ENCODE peak calls at places on chromosomes 16 and 17, in four cellular contexts. M is K562, N is GM12878, U is HepG2. D is an unnamed sample.

GRCh38 chr17:40493697-40494096 is 7.7 kb downstream of the TNS4 start:
- DNase-seq in M (no peak), U (no peak), N (no peak), D (no peak)

GRCh38 chr17:44645341-44645740 is 10.9 kb upstream of the MEIOC start:
- DNase-seq in U (no peak), N (no peak), M (no peak), D (peak)

GRCh38 chr16:87966685-87967185 is 15.5 kb downstream of the BANP start:
- DNase-seq in M (no peak), N (no peak), U (no peak), D (no peak)

GRCh38 chr16:82507271-82507670 is 119.5 kb upstream of the CDH13 start:
- DNase-seq in N (no peak), M (no peak), U (no peak), D (no peak)

GRCh38 chr17:1915889-1916288 is 86.1 kb downstream of the RPA1 start:
- DNase-seq in U (no peak), N (no peak), M (no peak), D (no peak)

GRCh38 chr16:46853713-46854443 is 22.9 kb upstream of the C16orf87 start:
- DNase-seq in U (peak), M (peak), N (no peak), D (peak)

GRCh38 chr16:56855936-56856335 is 9.1 kb upstream of the SLC12A3 start:
- DNase-seq in N (no peak), U (no peak), M (no peak), D (no peak)

GRCh38 chr17:50841949-50842354 is 6.6 kb downstream of the WFIKKN2 start:
- DNase-seq in N (no peak), U (peak), M (peak), D (peak)

GRCh38 chr16:7646831-7647230 is 314.2 kb downstream of the RBFOX1 start:
- DNase-seq in N (no peak), M (no peak), U (no peak), D (no peak)

GRCh38 chr16:25006504-25007055 is 8.6 kb downstream of the ARHGAP17 start:
- DNase-seq in N (no peak), M (no peak), U (peak), D (no peak)

GRCh38 chr16:73339821-73340220 is 291.9 kb upstream of the ZFHX3 start:
- DNase-seq in M (no peak), N (no peak), U (no peak), D (no peak)

GRCh38 chr17:63774141-63774981 is at the start of gene DDX42:
- DNase-seq in M (peak), U (peak), N (no peak), D (no peak)

GRCh38 chr16:10611825-10612342 is 31.5 kb upstream of the EMP2 start:
- DNase-seq in U (no peak), N (no peak), M (no peak), D (no peak)

GRCh38 chr17:75367312-75367711 is 38.2 kb downstream of the GRB2 start:
- DNase-seq in U (no peak), M (no peak), N (no peak), D (no peak)

GRCh38 chr17:63399856-63400255 is 46.2 kb downstream of the CYB561 start:
- DNase-seq in N (no peak), M (no peak), U (no peak), D (no peak)

GRCh38 chr16:54324716-54325115 is 38.1 kb upstream of the IRX3 start:
- DNase-seq in N (no peak), U (no peak), M (no peak), D (no peak)

GRCh38 chr16:64136743-64137142 is 985.1 kb downstream of the CDH11 start:
- DNase-seq in U (no peak), M (no peak), N (no peak), D (no peak)

GRCh38 chr16:13630292-13630850 is 289.6 kb upstream of the ERCC4 start:
- DNase-seq in U (no peak), M (no peak), N (no peak), D (no peak)

GRCh38 chr16:82671743-82672142 is 45.0 kb downstream of the CDH13 start:
- DNase-seq in U (no peak), N (no peak), M (no peak), D (no peak)

GRCh38 chr17:17859909-17860760 is 23.3 kb upstream of the SREBF1 start:
- DNase-seq in N (no peak), M (peak), U (peak), D (no peak)

GRCh38 chr17:64992325-64992802 is 64.2 kb downstream of the GNA13 start:
- DNase-seq in N (no peak), U (peak), M (no peak), D (no peak)

GRCh38 chr17:77889135-77889505 is 69.4 kb upstream of the TNRC6C start:
- DNase-seq in M (no peak), U (no peak), N (no peak), D (no peak)

GRCh38 chr17:82929676-82930042 is 89.8 kb upstream of the ZNF750 start:
- DNase-seq in M (no peak), U (no peak), N (no peak), D (no peak)

GRCh38 chr17:60769327-60769726 is 91.7 kb downstream of the BCAS3 start:
- DNase-seq in N (no peak), U (peak), M (no peak), D (no peak)

GRCh38 chr17:42677921-42678781 is 1.4 kb upstream of the PLEKHH3 start:
- DNase-seq in U (peak), M (peak), N (no peak), D (peak)

GRCh38 chr16:62254847-62255246 is 218.6 kb upstream of the CDH8 start:
- DNase-seq in N (no peak), U (no peak), M (no peak), D (no peak)

GRCh38 chr17:17814162-17815061 is 22.4 kb downstream of the SREBF1 start:
- DNase-seq in M (no peak), N (no peak), U (no peak), D (no peak)

GRCh38 chr17:47844230-47844629 is 3.2 kb upstream of the SCRN2 start:
- DNase-seq in N (no peak), U (peak), M (peak), D (no peak)

GRCh38 chr17:73192219-73192893 is 499 bp upstream of the COG1 start:
- DNase-seq in M (peak), N (no peak), U (peak), D (no peak)

GRCh38 chr17:73187203-73187769 is 5.6 kb upstream of the COG1 start:
- DNase-seq in U (peak), M (no peak), N (no peak), D (no peak)

GRCh38 chr17:73188011-73188410 is 4.8 kb upstream of the COG1 start:
- DNase-seq in U (no peak), M (no peak), N (no peak), D (no peak)

GRCh38 chr17:73191443-73192218 is 1.2 kb upstream of the COG1 start:
- DNase-seq in U (peak), N (no peak), M (peak), D (no peak)

DNA sequence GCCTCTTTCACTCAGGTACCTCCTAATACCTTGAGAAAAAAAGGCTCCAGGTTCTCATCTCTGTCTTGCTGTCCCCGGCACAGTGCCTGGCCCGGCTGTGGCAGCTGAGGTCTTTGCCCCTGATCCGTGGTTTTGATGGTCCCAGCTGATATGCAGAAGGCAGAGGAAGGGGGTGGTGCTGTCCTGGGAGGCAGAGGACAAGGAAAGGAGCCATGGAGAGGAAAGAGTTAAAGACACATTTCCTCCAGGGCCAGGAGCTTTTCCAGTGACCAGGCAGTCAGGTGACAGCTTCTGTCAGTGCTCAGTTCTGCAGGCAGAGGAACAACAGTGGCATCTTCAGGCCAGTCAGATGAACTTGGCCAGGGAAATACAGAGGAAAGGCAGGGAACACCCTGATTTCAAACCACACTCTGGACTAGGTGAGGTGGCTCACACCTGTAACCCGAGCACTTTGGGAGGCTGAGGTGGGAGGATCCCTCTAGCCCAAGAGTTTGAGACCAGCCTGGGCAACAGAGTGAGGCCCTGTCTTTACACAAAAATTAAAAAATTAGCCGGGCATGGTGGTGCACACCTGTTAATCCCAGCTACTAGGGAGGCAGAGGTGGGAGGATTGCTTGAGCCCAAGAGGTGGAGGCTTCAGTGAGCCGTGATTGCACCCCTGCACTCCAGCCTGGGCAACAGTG is 3.3 kb upstream of the COG1 start:
- DNase-seq in N (no peak), U (peak), M (no peak), D (no peak)
- TF ChIP-seq RFX5 in N (no peak), U (no peak), M (no peak), D (no peak)

DNA sequence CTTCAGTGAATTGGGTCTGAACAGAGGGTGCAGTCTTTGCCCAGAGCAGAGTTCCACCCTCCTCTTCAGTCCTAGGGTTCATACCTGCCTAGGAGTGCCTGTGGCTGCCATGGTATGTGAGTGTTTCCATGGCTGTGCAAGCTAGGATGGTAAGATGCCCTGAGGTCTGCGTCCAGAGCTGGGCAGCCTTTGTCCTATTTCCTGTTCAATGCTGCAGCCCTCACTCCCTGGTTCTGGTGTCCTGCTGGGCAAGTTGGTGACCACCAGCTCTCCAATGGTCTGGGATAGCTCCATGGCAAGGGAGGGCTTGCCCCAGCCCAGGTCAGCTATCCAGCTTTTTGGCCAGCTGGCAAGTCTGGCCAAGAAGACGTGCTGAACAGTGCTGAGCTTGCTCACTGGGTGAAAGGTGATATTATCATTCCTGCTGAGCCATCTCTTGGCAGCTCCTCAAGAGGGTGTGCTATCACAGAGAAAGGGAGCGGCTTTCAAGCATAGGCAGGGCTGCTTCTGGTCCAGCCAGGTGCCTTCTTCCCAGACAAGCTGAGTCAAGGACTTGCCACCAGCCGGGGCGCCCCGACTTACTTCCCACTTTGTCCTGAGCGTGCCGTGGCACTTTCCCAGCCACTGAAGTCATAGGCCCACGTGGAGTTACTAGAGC is 13.0 kb upstream of the NFATC3 start:
- DNase-seq in M (peak), U (no peak), N (no peak), D (peak)
- TF ChIP-seq SRF in M (no peak), U (no peak), N (no peak), D (no peak)

GRCh38 chr16:30491744-30492308 is 19.3 kb downstream of the ITGAL start:
- DNase-seq in U (peak), N (no peak), M (peak), D (no peak)
- TF ChIP-seq RFX5 in U (no peak), N (no peak), M (no peak), D (no peak)

GRCh38 chr16:86307518-86307903 is 202.8 kb upstream of the FOXF1 start:
- DNase-seq in M (no peak), U (no peak), N (no peak), D (no peak)
- TF ChIP-seq SRF in M (no peak), U (no peak), N (no peak), D (no peak)

GRCh38 chr16:84191466-84191865 is 509 bp downstream of the ADAD2 start:
- DNase-seq in U (no peak), N (no peak), M (no peak), D (no peak)

GRCh38 chr16:84194018-84194417 is 3.1 kb downstream of the ADAD2 start:
- DNase-seq in U (no peak), N (no peak), M (no peak), D (no peak)

GRCh38 chr16:84193480-84193879 is 2.5 kb downstream of the ADAD2 start:
- DNase-seq in N (no peak), M (no peak), U (no peak), D (no peak)

GRCh38 chr16:84194470-84195200 is 3.7 kb downstream of the ADAD2 start:
- DNase-seq in M (no peak), N (no peak), U (no peak), D (no peak)

GRCh38 chr16:84190731-84191388 is at the start of gene ADAD2:
- DNase-seq in N (no peak), U (no peak), M (peak), D (peak)
- TF ChIP-seq RFX5 in N (no peak), U (no peak), M (no peak), D (no peak)

GRCh38 chr17:58575511-58575910 is 61.1 kb upstream of the MTMR4 start:
- DNase-seq in N (no peak), U (no peak), M (no peak), D (no peak)
- TF ChIP-seq SRF in N (no peak), U (no peak), M (no peak), D (no peak)

DNA sequence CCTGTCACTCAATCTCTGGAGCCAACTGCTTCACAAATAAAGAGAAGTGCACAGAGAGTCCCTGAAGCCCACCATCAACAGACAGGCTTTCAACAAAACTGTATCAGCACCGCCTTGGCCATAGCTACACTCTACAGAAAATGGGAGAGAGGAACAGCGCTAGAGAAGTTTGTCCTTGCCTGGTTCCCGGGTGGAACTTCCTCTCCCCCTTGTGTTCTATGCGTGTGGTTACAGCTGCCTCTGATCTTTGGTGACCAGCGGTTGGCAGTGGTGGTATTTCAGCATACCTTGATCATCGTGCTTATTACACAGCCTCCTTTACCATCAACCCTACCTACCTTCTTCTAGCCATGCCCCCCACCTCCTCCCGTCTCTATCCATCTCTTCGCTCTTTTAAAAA is 91.4 kb upstream of the CCL2 start:
- DNase-seq in M (peak), U (peak), N (no peak), D (no peak)
- TF ChIP-seq RFX5 in M (no peak), U (no peak), N (no peak), D (no peak)

DNA sequence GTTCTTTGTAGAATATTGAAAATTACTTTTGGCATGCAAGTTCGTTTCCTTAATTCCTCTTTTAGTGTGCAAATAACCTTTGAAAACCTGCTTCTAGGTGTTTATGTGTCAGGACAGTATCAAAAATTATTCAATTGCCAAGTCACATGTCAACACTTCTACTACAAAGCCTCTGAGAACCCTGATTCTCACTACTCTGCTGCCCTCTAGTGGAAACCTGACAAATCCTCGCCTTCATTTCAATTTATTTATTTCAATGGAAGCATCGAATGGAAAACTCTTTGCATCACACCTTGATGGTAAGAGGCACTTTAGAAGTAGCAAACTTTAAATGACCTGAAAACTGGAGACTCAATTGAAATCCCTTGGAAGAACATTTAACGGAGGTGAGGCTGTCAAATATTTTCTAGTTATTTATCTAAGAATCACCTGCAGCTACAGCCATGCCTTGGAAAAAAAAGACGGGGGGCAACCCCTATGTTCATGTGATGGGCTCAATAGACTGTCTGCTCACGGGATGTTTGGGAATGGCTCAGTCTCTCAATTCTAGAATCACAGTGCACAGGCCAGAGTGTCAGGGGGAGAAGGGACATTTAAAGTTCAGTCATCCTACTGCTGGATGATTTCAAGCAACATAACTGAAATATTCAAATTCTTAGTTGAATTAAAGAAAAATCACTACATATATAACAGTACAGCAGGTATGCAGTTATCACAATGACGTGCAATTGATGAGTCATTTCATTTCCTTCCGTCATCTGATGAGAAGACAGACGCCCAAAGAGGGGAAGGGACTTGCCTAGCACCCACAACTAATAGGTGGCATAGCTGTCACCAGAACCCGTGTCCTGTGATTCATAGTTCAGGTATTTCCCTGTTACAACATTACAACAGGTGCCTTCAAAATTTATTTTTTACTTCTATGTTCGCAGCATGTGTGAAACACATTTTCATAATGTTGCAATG is 563.9 kb downstream of the TOX3 start:
- DNase-seq in U (peak), M (peak), N (no peak), D (no peak)
- TF ChIP-seq SRF in U (no peak), M (no peak), N (no peak), D (no peak)

GRCh38 chr16:50139580-50139979 is 13.5 kb upstream of the TENT4B start:
- DNase-seq in N (no peak), M (no peak), U (no peak), D (no peak)

GRCh38 chr16:50136399-50136798 is 16.7 kb upstream of the TENT4B start:
- DNase-seq in N (no peak), U (no peak), M (no peak), D (no peak)

GRCh38 chr16:50133214-50133613 is 19.9 kb upstream of the TENT4B start:
- DNase-seq in N (no peak), M (no peak), U (no peak), D (no peak)

GRCh38 chr16:50137268-50137667 is 15.8 kb upstream of the TENT4B start:
- DNase-seq in N (no peak), M (no peak), U (no peak), D (no peak)
- TF ChIP-seq RFX5 in N (no peak), M (no peak), U (no peak), D (no peak)

D was measured in H1.